ENCODE peak calls at places on chromosome 12, in eight cellular contexts. W, P, M, Q, C, T, U and K are unnamed samples.

GRCh38 chr12:20711846-20712245 is 16.7 kb downstream of the SLCO1C1 start:
- DNase-seq in M (no peak), C (no peak), Q (no peak), T (no peak), U (no peak), W (no peak), P (no peak), K (no peak)

GRCh38 chr12:55865327-55865726 is 22.6 kb upstream of the MMP19 start:
- DNase-seq in T (no peak), Q (no peak), P (no peak), C (no peak), M (no peak), U (no peak), W (no peak), K (no peak)

GRCh38 chr12:97924122-97924521 is 461.5 kb downstream of the RMST start:
- DNase-seq in W (no peak), T (no peak), M (no peak), Q (no peak), P (no peak), U (peak; percentile 4), C (no peak), K (no peak)

GRCh38 chr12:39620664-39621658 is 1.4 kb upstream of the ABCD2 start:
- DNase-seq in W (no peak), M (no peak), C (no peak), P (peak; percentile 14), Q (no peak), T (no peak), U (peak; percentile 23), K (no peak)

GRCh38 chr12:65853489-65854157 is 29.3 kb downstream of the HMGA2 start:
- DNase-seq in Q (no peak), U (peak; percentile 90), W (peak; percentile 79), P (no peak), M (no peak), C (no peak), T (no peak), K (no peak)

GRCh38 chr12:104630230-104630670 is 173.5 kb downstream of the CHST11 start:
- DNase-seq in W (no peak), M (no peak), U (no peak), T (no peak), P (no peak), C (no peak), Q (no peak), K (no peak)

GRCh38 chr12:52390739-52391617 is 5.5 kb upstream of the KRT84 start:
- DNase-seq in C (no peak), W (peak; percentile 13), U (no peak), Q (no peak), P (peak; percentile 45), T (no peak), M (peak; percentile 39), K (no peak)

GRCh38 chr12:66693901-66694513 is 15.1 kb upstream of the GRIP1 start:
- DNase-seq in U (peak; percentile 64), W (peak; percentile 69), T (peak; percentile 36), Q (peak; percentile 68), C (peak; percentile 44), P (peak; percentile 79), M (peak; percentile 24), K (peak; percentile 25)

GRCh38 chr12:6950401-6950801 is 755 bp upstream of the PTPN6 start:
- DNase-seq in M (no peak), C (no peak), U (no peak), T (no peak), W (no peak), P (no peak), Q (no peak), K (no peak)

GRCh38 chr12:91931110-91931509 is 214.5 kb downstream of the BTG1 start:
- DNase-seq in T (no peak), Q (no peak), C (no peak), P (no peak), U (no peak), M (peak; percentile 74), W (no peak), K (peak; percentile 41)

GRCh38 chr12:28497889-28498411 is 307.7 kb downstream of the CCDC91 start:
- DNase-seq in M (no peak), W (peak; percentile 50), U (peak; percentile 65), C (no peak), P (peak; percentile 22), T (no peak), Q (peak; percentile 8), K (no peak)

GRCh38 chr12:26473291-26473690 is 277.9 kb downstream of the SSPN start:
- DNase-seq in C (peak; percentile 77), M (no peak), P (no peak), T (no peak), W (peak; percentile 51), U (peak; percentile 32), Q (no peak), K (no peak)

GRCh38 chr12:92210062-92210461 is 64.4 kb upstream of the BTG1 start:
- DNase-seq in Q (no peak), C (no peak), M (no peak), T (no peak), P (no peak), U (no peak), W (no peak), K (no peak)

GRCh38 chr12:105278043-105278697 is 42.2 kb upstream of the APPL2 start:
- DNase-seq in Q (no peak), T (no peak), W (peak; percentile 25), P (peak; percentile 34), C (no peak), M (no peak), U (no peak), K (no peak)

GRCh38 chr12:27541031-27541719 is 17.2 kb downstream of the PPFIBP1 start:
- DNase-seq in T (no peak), W (no peak), U (no peak), P (no peak), C (no peak), Q (no peak), M (no peak), K (no peak)

GRCh38 chr12:21615441-21615840 is 10.8 kb upstream of the GYS2 start:
- DNase-seq in W (no peak), P (peak; percentile 11), Q (no peak), U (peak; percentile 0), T (no peak), M (no peak), C (no peak), K (no peak)

GRCh38 chr12:132285311-132285741 is 44.1 kb downstream of the GALNT9 start:
- DNase-seq in T (no peak), W (no peak), U (no peak), C (no peak), M (no peak), P (no peak), Q (no peak), K (no peak)

GRCh38 chr12:30067156-30067555 is 283.4 kb upstream of the TMTC1 start:
- DNase-seq in C (no peak), U (peak; percentile 49), Q (no peak), T (no peak), P (peak; percentile 23), M (no peak), W (peak; percentile 36), K (peak; percentile 62)

GRCh38 chr12:32309811-32310755 is 89.3 kb upstream of the FGD4 start:
- DNase-seq in Q (no peak), C (peak; percentile 67), T (no peak), P (peak; percentile 41), W (peak; percentile 29), M (peak; percentile 31), U (no peak), K (no peak)

GRCh38 chr12:20063116-20063515 is 305.2 kb upstream of the PDE3A start:
- DNase-seq in M (no peak), P (peak; percentile 94), U (peak; percentile 80), C (no peak), Q (no peak), T (no peak), W (peak; percentile 38), K (peak; percentile 78)

GRCh38 chr12:70626180-70626579 is 11.0 kb downstream of the PTPRB start:
- DNase-seq in W (no peak), P (no peak), M (no peak), U (no peak), Q (no peak), C (no peak), T (no peak), K (no peak)

GRCh38 chr12:70628701-70629480 is 8.3 kb downstream of the PTPRB start:
- DNase-seq in U (peak; percentile 36), W (no peak), Q (no peak), C (no peak), T (no peak), M (no peak), P (no peak), K (no peak)

DNA sequence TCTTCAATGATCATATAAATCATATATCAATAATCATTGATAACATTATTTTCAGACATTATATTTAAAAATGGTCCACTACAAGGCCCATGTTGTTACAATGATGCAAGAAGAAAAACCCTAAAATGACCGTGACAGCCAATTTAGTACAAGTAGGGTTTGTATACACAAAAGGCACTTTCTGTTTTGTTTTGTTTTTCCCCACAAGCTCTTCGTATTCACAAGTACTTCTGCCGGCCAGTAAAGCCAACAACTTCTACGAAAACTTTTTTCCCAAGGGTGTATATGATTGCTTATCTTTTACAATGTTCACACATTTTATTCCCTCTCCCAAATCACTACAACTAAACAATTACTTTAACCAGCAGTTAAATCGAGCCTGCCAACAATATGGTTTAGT is 9.6 kb downstream of the PTPRB start:
- DNase-seq in U (no peak), M (no peak), Q (no peak), T (no peak), P (no peak), W (no peak), C (no peak), K (no peak)
- H3K4me3 ChIP-seq in U (no peak overlapping the region), M (no peak overlapping the region), Q (no peak overlapping the region), T (no peak overlapping the region), P (peak overlapping the region; percentile 2), W (peak overlapping the region; percentile 5), C (no peak overlapping the region), K (no peak overlapping the region)

GRCh38 chr12:3160081-3160480 is 82.9 kb downstream of the TSPAN9 start:
- DNase-seq in W (peak; percentile 49), Q (no peak), U (no peak), P (peak; percentile 59), C (no peak), T (no peak), M (no peak), K (no peak)
- H3K4me3 ChIP-seq in W (no peak overlapping the region), Q (no peak overlapping the region), U (no peak overlapping the region), P (no peak overlapping the region), C (no peak overlapping the region), T (no peak overlapping the region), M (no peak overlapping the region), K (no peak overlapping the region)

DNA sequence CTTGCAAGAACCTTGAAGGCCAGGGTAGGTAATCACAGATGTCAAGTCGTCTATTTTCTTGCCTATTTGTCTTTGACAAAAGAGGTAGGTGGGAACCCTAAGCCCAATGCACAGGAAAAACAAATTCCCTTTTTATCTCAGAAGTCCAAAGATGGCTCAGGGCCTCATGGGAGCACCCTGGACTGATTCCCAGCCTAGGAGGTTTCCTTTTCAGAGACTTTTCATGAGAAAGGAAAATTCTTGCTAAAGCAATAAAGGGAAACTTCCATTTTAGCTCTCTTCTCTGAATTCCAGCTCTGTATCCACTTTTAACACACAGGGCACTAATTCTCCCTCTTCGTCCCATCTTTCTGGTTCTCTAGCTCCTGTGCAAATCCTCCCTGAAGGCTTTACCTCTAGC is 1.2 kb downstream of the ZNF641 start:
- DNase-seq in T (no peak), Q (no peak), W (no peak), C (no peak), M (no peak), P (peak; percentile 57), U (peak; percentile 7), K (peak; percentile 11)
- H3K4me3 ChIP-seq in T (no peak overlapping the region), Q (peak overlapping the region; percentile 69), W (no peak overlapping the region), C (no peak overlapping the region), M (no peak overlapping the region), P (peak overlapping the region; percentile 73), U (no peak overlapping the region), K (peak overlapping the region; percentile 60)

GRCh38 chr12:125249066-125249824 is 184.0 kb downstream of the AACS start:
- DNase-seq in C (no peak), U (no peak), T (no peak), W (no peak), P (no peak), M (no peak), Q (no peak), K (peak; percentile 14)
- H3K4me3 ChIP-seq in C (no peak overlapping the region), U (no peak overlapping the region), T (no peak overlapping the region), W (no peak overlapping the region), P (no peak overlapping the region), M (no peak overlapping the region), Q (no peak overlapping the region), K (no peak overlapping the region)